ENCODE peak calls at places on chromosome 13, in seven cellular contexts. E, I, V, U, C, A and O are unnamed samples. For H3K27me3, the result is how much of the 10 kb centered on the place peaks cover.

GRCh38 chr13:27117158-27117557 is 54.5 kb downstream of the USP12 start:
- DNase-seq in E (no peak), A (no peak), I (no peak), U (no peak), C (no peak), V (no peak), O (no peak)

GRCh38 chr13:67803118-67803517 is 573.0 kb upstream of the PCDH9 start:
- DNase-seq in U (no peak), V (no peak), A (no peak), C (no peak), E (no peak), I (no peak), O (no peak)

GRCh38 chr13:98839826-98840769 is 87.6 kb upstream of the SLC15A1 start:
- DNase-seq in I (peak), E (peak), U (peak), A (peak), V (peak), C (peak), O (peak)

GRCh38 chr13:24279706-24280105 is 29.7 kb upstream of the C1QTNF9 start:
- DNase-seq in C (no peak), V (peak), I (no peak), A (no peak), E (no peak), U (no peak), O (no peak)

GRCh38 chr13:105464249-105464648 is 1071.2 kb downstream of the EFNB2 start:
- DNase-seq in A (no peak), C (no peak), E (no peak), U (no peak), I (no peak), V (no peak), O (no peak)

GRCh38 chr13:52833261-52833660 is 15.2 kb downstream of the PCDH8 start:
- DNase-seq in E (no peak), I (no peak), A (no peak), V (no peak), U (no peak), C (no peak), O (no peak)

GRCh38 chr13:38223093-38223492 is 126.6 kb upstream of the UFM1 start:
- DNase-seq in E (peak), A (no peak), I (no peak), V (peak), C (no peak), U (no peak), O (peak)

GRCh38 chr13:103194871-103195270 is 128.7 kb upstream of the SLC10A2 start:
- DNase-seq in E (no peak), V (no peak), A (no peak), C (no peak), I (no peak), U (no peak), O (no peak)

GRCh38 chr13:65830411-65831172 is 1399.5 kb downstream of the PCDH9 start:
- DNase-seq in C (no peak), V (no peak), U (no peak), A (no peak), I (no peak), E (no peak), O (no peak)

GRCh38 chr13:69857188-69857821 is 250.3 kb upstream of the ATXN8OS start:
- DNase-seq in U (no peak), E (no peak), C (no peak), V (peak), A (no peak), I (no peak), O (no peak)

GRCh38 chr13:51158365-51158764 is 47.3 kb upstream of the C13orf42 start:
- DNase-seq in U (no peak), C (peak), I (no peak), V (no peak), A (no peak), E (peak), O (no peak)

GRCh38 chr13:79501538-79502232 is 20.7 kb downstream of the NDFIP2 start:
- DNase-seq in V (peak), E (no peak), A (no peak), U (no peak), C (no peak), I (no peak), O (no peak)

GRCh38 chr13:44904982-44905381 is 84.3 kb downstream of the NUFIP1 start:
- DNase-seq in V (peak), A (no peak), E (no peak), U (peak), C (no peak), I (peak), O (peak)

DNA sequence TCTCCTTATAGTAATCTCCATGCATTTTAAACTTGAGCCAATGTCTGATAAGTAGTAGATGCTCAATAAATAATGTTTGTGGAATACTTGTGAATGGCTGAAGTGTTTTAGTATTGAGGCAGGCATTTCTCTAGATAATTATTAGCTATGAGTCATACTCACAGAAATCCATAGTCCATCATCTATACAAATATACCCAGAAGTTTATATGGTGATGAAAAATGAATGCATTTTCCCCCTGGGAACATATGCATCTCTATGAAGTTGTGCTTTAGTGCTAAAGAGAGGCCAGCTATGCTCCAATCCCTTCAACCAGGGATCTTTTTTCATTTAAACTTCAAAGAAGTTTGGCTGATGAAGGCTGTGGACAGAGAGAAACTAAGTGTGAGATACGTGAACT is 17.2 kb downstream of the MBNL2 start:
- DNase-seq in U (no peak), V (no peak), C (no peak), E (no peak), A (no peak), I (no peak), O (no peak)
- H3K27me3 ChIP-seq in U (under half), V (under half), C (under half), E (under half), A (under half), I (under half), O (under half)

DNA sequence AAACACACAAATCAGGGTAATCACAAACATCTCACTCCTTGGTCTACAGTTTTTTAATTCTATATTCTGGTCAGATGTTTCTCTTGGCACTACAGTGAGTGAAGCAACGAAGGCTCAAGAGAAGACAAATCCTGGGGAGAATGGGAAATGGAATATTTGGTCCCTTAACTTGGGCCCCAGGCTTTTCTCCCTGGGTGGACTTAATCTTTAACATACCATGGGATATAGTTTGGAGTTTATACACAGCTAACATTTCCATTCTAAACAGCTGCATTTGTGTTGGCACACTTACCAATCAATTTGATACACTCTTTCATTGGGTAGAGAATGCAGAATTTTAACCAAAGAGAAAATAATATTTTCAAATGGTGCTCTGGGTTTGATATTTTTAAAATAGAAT is 1132.6 kb upstream of the SLC10A2 start:
- DNase-seq in U (no peak), C (no peak), V (no peak), A (no peak), I (no peak), E (no peak), O (no peak)
- H3K27me3 ChIP-seq in U (under half), C (under half), V (under half), A (under half), I (under half), E (under half), O (under half)

GRCh38 chr13:99909097-99909835 is 62.3 kb downstream of the ZIC5 start:
- DNase-seq in U (no peak), E (no peak), I (no peak), A (no peak), C (no peak), V (no peak), O (no peak)
- H3K27me3 ChIP-seq in U (under half), E (under half), I (under half), A (under half), C (under half), V (half or more), O (under half)

DNA sequence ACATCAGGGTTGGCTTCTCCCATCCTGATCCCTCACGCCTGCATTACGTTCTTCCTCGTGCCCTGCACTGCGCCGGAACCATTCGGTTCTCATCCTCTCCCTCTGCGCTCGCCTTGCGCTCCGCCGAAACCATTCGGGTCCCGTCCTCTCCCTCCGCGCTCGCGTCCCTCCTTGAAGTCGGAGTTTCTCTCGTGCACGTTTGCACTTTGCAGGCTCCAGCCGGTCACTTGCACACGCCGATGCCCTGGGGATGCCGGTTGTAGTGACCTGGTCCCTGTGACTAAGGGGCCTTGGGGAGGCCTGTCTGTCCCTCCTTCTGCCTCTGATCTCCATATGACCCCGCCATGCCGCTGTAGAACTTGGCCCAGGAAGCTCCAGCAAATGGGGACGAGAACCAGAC is 265.8 kb downstream of the TEX29 start:
- DNase-seq in C (peak), A (no peak), E (no peak), U (peak), V (no peak), I (no peak), O (no peak)
- H3K27me3 ChIP-seq in C (under half), A (under half), E (half or more), U (under half), V (under half), I (under half), O (under half)

GRCh38 chr13:33081666-33082065 is 65.4 kb downstream of the KL start:
- DNase-seq in C (no peak), U (no peak), E (no peak), A (no peak), V (no peak), I (no peak), O (no peak)
- H3K27me3 ChIP-seq in C (under half), U (under half), E (under half), A (under half), V (under half), I (under half), O (under half)

DNA sequence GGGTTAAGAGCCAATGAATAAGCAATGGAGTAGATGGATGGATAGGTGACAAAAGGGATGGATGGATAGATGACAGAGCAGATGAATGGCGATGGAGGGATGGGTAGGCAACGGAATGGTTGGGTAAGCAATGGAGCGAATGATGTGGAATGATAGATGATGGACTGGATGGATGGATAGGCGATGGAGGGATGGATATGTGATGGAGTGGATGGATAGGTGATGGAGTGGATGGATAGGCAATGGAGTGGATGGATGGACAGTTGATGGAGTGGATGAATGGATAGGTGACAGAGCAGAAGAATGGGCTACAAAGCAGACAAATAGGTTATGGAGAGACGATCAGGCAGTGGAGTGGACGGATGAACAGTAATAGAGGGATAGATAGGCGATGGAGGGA is 269.6 kb downstream of the TEX29 start:
- DNase-seq in E (no peak), A (no peak), U (no peak), I (no peak), V (no peak), C (no peak), O (no peak)
- H3K27me3 ChIP-seq in E (under half), A (under half), U (under half), I (under half), V (under half), C (under half), O (under half)

DNA sequence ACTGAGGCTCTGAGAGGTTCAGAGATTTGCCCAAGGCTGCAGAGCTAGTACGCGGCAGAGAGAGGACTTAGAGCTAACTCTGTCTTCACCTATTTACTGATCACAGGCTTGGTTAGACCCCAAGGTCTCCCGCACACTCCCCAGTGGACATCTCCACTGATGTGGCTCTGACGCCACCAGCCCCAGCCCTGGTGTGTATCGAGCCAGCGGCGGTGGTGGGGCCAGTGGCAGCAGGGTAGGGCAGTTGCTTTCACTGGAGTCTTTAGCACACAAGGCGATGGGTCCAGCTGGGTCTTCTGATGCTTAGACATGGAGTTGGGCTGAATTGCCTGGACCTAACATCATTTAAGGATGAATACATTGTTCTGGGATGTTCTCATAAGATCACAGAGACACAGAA is 85.4 kb downstream of the ANKRD10 start:
- DNase-seq in C (no peak), V (no peak), A (no peak), E (no peak), U (no peak), I (no peak), O (no peak)
- H3K27me3 ChIP-seq in C (under half), V (under half), A (under half), E (under half), U (under half), I (under half), O (under half)